ENCODE peak calls at places on chromosomes 3 and 15, in seven cellular contexts. N is uterus; M is activated CD8-positive, alpha-beta T cell treated with anti-CD3 and anti-CD28 coated beads, Interleukin-2, amount 10 ng/mL, durations not matched to agents 7 days and 5 days; D is A172; I is stimulated activated CD4-positive, alpha-beta T cell treated with anti-CD3 and anti-CD28 coated beads, Interleukin-15, amount 100 ng/mL, for 48 hours; P is Kasumi-1; H is fibroblast of pulmonary artery. T is an unnamed sample.

GRCh38 chr3:32109256-32109655 is 2.8 kb downstream of the GPD1L start:
- DNase-seq in N (peak), M (no peak), D (no peak), I (no peak), P (no peak), H (peak), T (no peak)

GRCh38 chr3:107598926-107599754 is 76.4 kb downstream of the BBX start:
- DNase-seq in N (peak), M (peak), D (peak), I (peak), P (peak), H (peak), T (peak)

GRCh38 chr3:71629289-71630252 is 46.0 kb upstream of the FOXP1 start:
- DNase-seq in N (peak), M (no peak), D (no peak), I (no peak), P (peak), H (no peak), T (peak)

GRCh38 chr15:99431661-99432091 is 134.1 kb upstream of the MEF2A start:
- DNase-seq in N (peak), M (no peak), D (no peak), I (no peak), P (no peak), H (no peak), T (no peak)

GRCh38 chr3:138450704-138451424 is 16.4 kb downstream of the ESYT3 start:
- DNase-seq in N (peak), M (no peak), D (no peak), I (no peak), P (no peak), H (no peak), T (no peak)

GRCh38 chr3:125281411-125281810 is 68.9 kb upstream of the SLC12A8 start:
- DNase-seq in N (no peak), M (no peak), D (no peak), I (no peak), P (no peak), H (peak), T (no peak)

GRCh38 chr3:30668051-30668609 is 61.7 kb downstream of the TGFBR2 start:
- DNase-seq in N (no peak), M (no peak), D (no peak), I (no peak), P (no peak), H (no peak), T (no peak)

GRCh38 chr3:99720985-99721632 is 82.7 kb downstream of the COL8A1 start:
- DNase-seq in N (no peak), M (no peak), D (peak), I (no peak), P (no peak), H (peak), T (no peak)

GRCh38 chr3:100245932-100246331 is 14.9 kb upstream of the TBC1D23 start:
- DNase-seq in N (no peak), M (no peak), D (peak), I (peak), P (no peak), H (no peak), T (no peak)

GRCh38 chr15:74794970-74795349 is 13.1 kb downstream of the CSK start:
- DNase-seq in N (no peak), M (no peak), D (no peak), I (no peak), P (no peak), H (no peak), T (no peak)